ENCODE peak calls at places on chromosomes 4 and X, in four cellular contexts. L is AG09319, C is GM13977, Q is keratinocyte. J is an unnamed sample.
A peak's percentile ranks its signal among the peaks of the same experiment; 100 is the strongest.

GRCh38 chr4:16227462-16227868 is 1.2 kb upstream of the TAPT1 start:
- DNase-seq in L (no peak), C (no peak), Q (no peak), J (no peak)

GRCh38 chr4:187993827-187994226 is 1.7 kb upstream of the ZFP42 start:
- DNase-seq in L (no peak), C (no peak), Q (no peak), J (no peak)

GRCh38 chr4:140260227-140260626 is 106.2 kb upstream of the MAML3 start:
- DNase-seq in L (peak; percentile 30), C (no peak), Q (peak; percentile 28), J (no peak)

GRCh38 chrX:109842611-109843010 is 109.6 kb upstream of the ACSL4 start:
- DNase-seq in L (no peak), C (no peak), Q (no peak), J (no peak)

GRCh38 chrX:15143050-15143824 is 126.6 kb downstream of the ASB9 start:
- DNase-seq in L (no peak), C (peak; percentile 37), Q (no peak), J (no peak)

GRCh38 chr4:53844133-53844532 is 220.3 kb downstream of the CHIC2 start:
- DNase-seq in L (no peak), C (no peak), Q (no peak), J (no peak)

GRCh38 chr4:40212674-40213504 is 16.1 kb downstream of the RHOH start:
- DNase-seq in L (no peak), C (no peak), Q (no peak), J (no peak)

GRCh38 chrX:41870719-41871151 is 52.6 kb downstream of the CASK start:
- DNase-seq in L (no peak), C (no peak), Q (no peak), J (no peak)

GRCh38 chr4:140149851-140150635 is 3.9 kb downstream of the MAML3 start:
- DNase-seq in L (no peak), C (peak; percentile 52), Q (no peak), J (no peak)

GRCh38 chr4:173529505-173530325 is at the start of gene HAND2:
- DNase-seq in L (no peak), C (peak; percentile 30), Q (no peak), J (no peak)

GRCh38 chr4:79848329-79848728 is 224.7 kb downstream of the ANTXR2 start:
- DNase-seq in L (no peak), C (no peak), Q (no peak), J (no peak)

GRCh38 chr4:89316187-89316586 is 8.6 kb upstream of the GPRIN3 start:
- DNase-seq in L (no peak), C (no peak), Q (no peak), J (no peak)

DNA sequence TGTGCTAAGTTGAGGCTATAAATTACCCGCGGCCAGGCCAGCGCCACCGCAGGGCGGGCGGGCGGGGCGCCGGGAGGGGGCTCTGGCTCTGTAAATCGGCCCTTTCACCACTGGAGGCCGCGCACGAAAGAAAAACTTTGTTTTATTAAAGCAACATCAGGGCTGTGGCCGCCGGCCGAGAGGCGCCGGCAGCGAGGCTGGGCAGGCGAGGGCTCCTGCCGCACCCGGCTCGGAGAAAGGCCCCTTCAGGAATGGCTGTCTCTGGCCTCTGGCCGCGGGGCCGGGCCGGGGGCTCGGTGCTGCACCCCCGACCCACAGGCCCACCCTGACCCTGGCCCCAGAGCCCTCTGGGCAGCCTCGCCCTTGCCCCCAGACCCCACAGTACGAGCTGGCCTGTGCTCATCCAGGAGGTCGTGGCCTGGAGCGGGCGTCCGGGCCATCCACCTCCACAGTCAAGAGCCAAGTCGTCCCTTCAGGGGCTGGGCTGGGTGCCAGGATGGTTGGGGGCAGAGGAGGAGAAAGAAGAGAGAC is 29.5 kb upstream of the FGFR3 start:
- DNase-seq in L (no peak), C (peak; percentile 80), Q (no peak), J (no peak)
- TF ChIP-seq CTCF in L (peak; percentile 16), C (no peak), Q (no peak), J (no peak)

DNA sequence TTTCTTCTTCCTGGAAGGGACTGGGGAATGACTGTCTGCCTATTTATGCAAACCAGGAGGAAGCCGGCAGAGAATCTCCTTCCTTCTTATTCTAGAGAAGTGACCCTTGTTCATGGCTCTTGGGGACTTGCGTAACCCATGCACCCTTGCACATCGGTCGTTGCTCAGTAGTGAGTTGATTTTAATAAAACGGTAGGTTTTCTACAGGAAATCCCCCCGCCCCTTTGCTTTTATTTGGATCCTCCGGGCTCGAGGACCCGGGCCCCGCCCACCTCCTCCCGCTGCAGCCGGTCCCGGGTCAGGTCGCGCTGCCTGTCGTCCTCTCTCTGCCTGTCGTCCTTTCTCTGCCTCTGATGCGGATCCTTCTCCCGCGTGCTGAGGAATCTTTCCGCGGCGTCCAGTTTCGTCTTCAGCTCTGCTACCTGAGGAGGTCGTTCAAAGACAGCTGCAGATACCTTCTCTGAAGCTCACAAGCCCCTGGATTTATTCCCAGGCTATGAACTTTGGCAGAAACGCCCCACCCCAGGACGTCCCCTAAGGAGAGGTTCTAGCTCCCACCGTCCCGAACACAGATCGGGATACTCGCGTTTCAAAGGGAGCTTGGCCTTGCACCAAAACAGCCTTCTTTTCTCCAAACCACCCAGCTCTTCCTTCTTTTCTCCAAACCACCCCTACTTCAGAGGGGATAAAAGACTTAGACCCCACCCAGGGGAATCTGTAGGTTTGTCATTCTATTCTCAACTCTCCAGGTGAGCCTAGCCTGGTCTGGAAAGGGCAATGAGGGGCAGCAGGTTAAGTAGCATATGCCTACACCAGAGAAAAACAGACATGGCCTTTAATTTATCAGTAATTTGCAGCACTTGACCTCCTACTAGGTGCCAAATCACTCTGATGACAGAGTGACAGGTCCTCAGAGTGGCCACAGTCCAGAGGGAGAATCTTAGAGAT is 7.0 kb downstream of the TNIP3 start:
- DNase-seq in L (no peak), C (no peak), Q (no peak), J (no peak)
- TF ChIP-seq CTCF in L (no peak), C (no peak), Q (no peak), J (no peak)

GRCh38 chrX:95762716-95763115 is 921.9 kb upstream of the DIAPH2 start:
- DNase-seq in L (no peak), C (no peak), Q (no peak), J (no peak)

GRCh38 chrX:95760356-95760755 is 924.3 kb upstream of the DIAPH2 start:
- DNase-seq in L (no peak), C (no peak), Q (no peak), J (no peak)

DNA sequence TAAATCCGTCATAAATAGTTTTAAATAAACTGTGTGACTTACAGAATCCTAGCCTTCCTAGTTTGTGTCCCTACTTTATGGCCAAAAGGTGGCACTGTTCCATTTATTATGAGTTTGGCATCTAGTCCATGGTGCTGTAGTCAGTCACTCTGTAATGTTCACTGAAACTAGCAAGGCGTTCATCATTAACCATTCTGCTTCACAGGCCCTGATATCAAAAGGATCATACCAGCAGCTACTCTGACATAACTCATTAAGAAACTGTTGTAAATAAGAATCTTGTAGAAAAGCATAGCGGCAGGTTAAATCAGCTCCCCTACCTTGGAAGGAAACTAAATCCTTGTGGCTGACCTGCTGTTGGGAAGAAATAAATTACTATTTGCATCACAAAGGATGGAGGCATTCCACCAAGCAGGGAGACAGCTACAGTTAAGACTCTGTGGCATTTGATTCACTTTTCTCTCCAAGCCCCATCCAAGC is 919.6 kb upstream of the DIAPH2 start:
- DNase-seq in L (no peak), C (peak; percentile 9), Q (no peak), J (no peak)
- TF ChIP-seq CTCF in L (peak; percentile 50), C (peak; percentile 57), Q (peak; percentile 48), J (peak; percentile 10)

GRCh38 chrX:76420237-76420636 is 7.3 kb upstream of the MAGEE1 start:
- DNase-seq in L (no peak), C (no peak), Q (no peak), J (no peak)
- TF ChIP-seq CTCF in L (peak; percentile 19), C (peak; percentile 31), Q (no peak), J (no peak)

DNA sequence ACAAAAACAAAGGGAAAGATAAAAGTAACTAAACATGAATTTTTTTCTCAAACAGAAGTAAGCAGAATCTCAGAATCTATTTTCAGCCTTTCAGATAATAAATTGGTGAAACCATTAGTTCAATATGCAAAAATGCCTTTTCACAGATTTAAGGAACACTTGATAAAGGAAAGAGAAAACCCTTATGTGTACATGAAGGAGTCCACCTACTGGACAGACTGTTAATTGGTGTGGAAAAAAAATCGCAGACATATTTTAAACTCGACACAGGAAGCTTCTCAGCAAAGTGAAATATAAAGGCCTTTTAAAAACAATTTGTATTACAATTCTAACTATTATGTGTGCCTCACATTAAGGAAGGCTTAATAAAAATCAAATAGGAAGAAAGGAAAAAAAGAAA is 22.3 kb downstream of the COX7B2 start:
- DNase-seq in L (no peak), C (no peak), Q (no peak), J (no peak)
- TF ChIP-seq CTCF in L (no peak), C (peak; percentile 10), Q (peak; percentile 4), J (no peak)

GRCh38 chr4:169199184-169199583 is 71.6 kb downstream of the SH3RF1 start:
- DNase-seq in L (no peak), C (no peak), Q (no peak), J (no peak)
- TF ChIP-seq CTCF in L (no peak), C (no peak), Q (no peak), J (no peak)

DNA sequence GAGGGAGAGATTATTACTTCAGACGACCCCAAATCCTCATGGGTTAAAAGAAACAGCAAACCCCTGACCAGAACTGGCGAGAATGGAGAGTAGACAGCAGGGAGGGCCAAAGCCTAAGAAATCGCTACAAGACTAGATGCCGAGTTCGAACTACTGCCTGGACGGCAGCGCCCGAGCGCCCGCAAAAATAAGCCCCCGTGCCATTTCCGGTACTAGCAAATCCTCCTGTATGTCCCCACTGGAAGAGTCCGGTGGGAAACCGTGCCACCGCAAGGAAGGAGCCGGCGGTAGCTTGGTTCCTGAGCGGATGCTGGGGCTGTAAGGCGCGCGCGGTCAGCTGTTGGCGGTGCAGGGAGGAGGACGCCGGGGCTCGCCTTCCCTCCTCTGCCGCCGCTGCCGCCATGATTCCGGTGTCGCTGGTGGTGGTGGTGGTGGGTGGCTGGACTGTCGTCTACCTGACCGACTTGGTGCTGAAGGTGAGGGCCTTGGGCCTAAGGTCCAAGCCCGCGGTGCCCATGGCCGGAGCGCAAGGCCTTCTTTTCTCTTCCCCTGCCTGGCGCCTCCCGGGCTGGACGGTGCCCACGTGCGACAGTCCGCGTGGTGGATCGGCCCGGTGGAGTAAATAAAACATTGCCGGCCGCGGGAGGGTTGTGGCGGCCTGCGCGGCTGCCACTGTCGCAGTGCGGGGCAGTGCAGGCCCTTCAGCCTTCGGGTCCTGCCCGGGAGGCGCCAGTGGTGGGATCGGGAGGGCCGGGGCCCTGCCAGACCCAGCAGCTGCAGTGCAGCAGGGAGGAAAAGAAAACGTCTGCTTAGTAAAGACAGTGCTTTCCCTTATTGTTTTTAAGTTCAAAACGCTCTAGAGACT is at the start of gene MBTPS2:
- DNase-seq in L (peak; percentile 81), C (peak; percentile 44), Q (peak; percentile 9), J (peak; percentile 73)
- TF ChIP-seq CTCF in L (peak; percentile 26), C (peak; percentile 13), Q (peak; percentile 9), J (no peak)

GRCh38 chr4:3783691-3784306 is 17.6 kb downstream of the ADRA2C start:
- DNase-seq in L (no peak), C (no peak), Q (no peak), J (no peak)
- TF ChIP-seq CTCF in L (peak; percentile 6), C (peak; percentile 42), Q (peak; percentile 20), J (peak; percentile 29)

J was measured in GM12864.